ENCODE peak calls at places on chromosomes 3 and 15, in six cellular contexts. W is NCI-H1092 treated with DMSO at 0.1 percent for 48 hours, H is psoas muscle, P is dermis blood vessel endothelial cell, Z is SK-N-SH, R is nucleus accumbens. T is an unnamed sample.

GRCh38 chr3:143551790-143552189 is 296.5 kb downstream of the SLC9A9 start:
- DNase-seq in P (no peak), W (no peak), H (no peak), R (no peak), Z (no peak), T (no peak)

GRCh38 chr3:30655187-30655812 is 48.9 kb downstream of the TGFBR2 start:
- DNase-seq in R (no peak), P (peak; percentile 69), W (no peak), H (no peak), Z (no peak), T (peak; percentile 97)

GRCh38 chr3:71998995-71999673 is 214.2 kb upstream of the PROK2 start:
- DNase-seq in P (no peak), W (no peak), Z (no peak), H (no peak), R (no peak), T (no peak)

GRCh38 chr3:106004841-106005240 is 136.0 kb upstream of the CBLB start:
- DNase-seq in R (no peak), P (no peak), W (no peak), Z (no peak), H (no peak), T (no peak)

GRCh38 chr3:112004664-112005063 is 5.9 kb downstream of the TAGLN3 start:
- DNase-seq in H (no peak), Z (no peak), W (no peak), R (no peak), P (no peak), T (no peak)

GRCh38 chr3:80158332-80158731 is 390.5 kb upstream of the ROBO1 start:
- DNase-seq in P (no peak), R (no peak), W (no peak), H (no peak), Z (no peak), T (no peak)

GRCh38 chr3:99474776-99475175 is 163.6 kb upstream of the COL8A1 start:
- DNase-seq in R (no peak), P (no peak), W (no peak), Z (no peak), H (no peak), T (no peak)

GRCh38 chr3:171679011-171679492 is 131.2 kb downstream of the PLD1 start:
- DNase-seq in P (no peak), W (peak; percentile 19), Z (no peak), R (no peak), H (no peak), T (no peak)

GRCh38 chr15:100383302-100384107 is 41.7 kb upstream of the ADAMTS17 start:
- DNase-seq in P (peak; percentile 1), Z (peak; percentile 45), W (peak; percentile 54), R (no peak), H (no peak), T (peak; percentile 2)

GRCh38 chr3:129529436-129530210 is 1.2 kb downstream of the RHO start:
- DNase-seq in Z (no peak), H (no peak), R (no peak), W (no peak), P (peak; percentile 15), T (no peak)

GRCh38 chr3:98564282-98565005 is 29.0 kb downstream of the CPOX start:
- DNase-seq in R (no peak), H (no peak), W (no peak), P (no peak), Z (no peak), T (no peak)

GRCh38 chr3:132898131-132898530 is 140.1 kb upstream of the TMEM108 start:
- DNase-seq in P (no peak), R (no peak), W (no peak), Z (no peak), H (no peak), T (no peak)

GRCh38 chr3:49120096-49120437 is 556 bp downstream of the USP19 start:
- DNase-seq in W (no peak), R (no peak), H (no peak), P (peak; percentile 21), Z (no peak), T (no peak)

GRCh38 chr3:159987291-159987711 is 1.3 kb upstream of the IL12A start:
- DNase-seq in Z (no peak), R (no peak), P (peak; percentile 43), H (no peak), W (no peak), T (no peak)

GRCh38 chr3:12884104-12884742 is 42.9 kb upstream of the RPL32 start:
- DNase-seq in H (peak; percentile 82), Z (no peak), W (no peak), R (peak; percentile 32), P (no peak), T (peak; percentile 48)

GRCh38 chr3:76646921-76647562 is 392.9 kb upstream of the ROBO2 start:
- DNase-seq in W (no peak), Z (no peak), P (no peak), H (no peak), R (no peak), T (peak; percentile 4)

GRCh38 chr3:171829841-171830559 is 13.1 kb upstream of the TMEM212 start:
- DNase-seq in W (peak; percentile 9), Z (peak; percentile 59), H (peak; percentile 85), R (peak; percentile 60), P (peak; percentile 93), T (peak; percentile 81)

GRCh38 chr3:57959407-57960173 is 48.6 kb upstream of the FLNB start:
- DNase-seq in P (peak; percentile 62), R (no peak), W (no peak), H (no peak), Z (no peak), T (peak; percentile 50)

GRCh38 chr15:59360896-59361295 is 11.8 kb downstream of the MYO1E start:
- DNase-seq in H (no peak), W (no peak), Z (no peak), P (no peak), R (no peak), T (no peak)

GRCh38 chr3:113963879-113964278 is 16.1 kb downstream of the ZDHHC23 start:
- DNase-seq in P (no peak), W (no peak), H (no peak), Z (no peak), R (no peak), T (no peak)

GRCh38 chr15:25846377-25846776 is 16.8 kb downstream of the ATP10A start:
- DNase-seq in R (no peak), Z (no peak), W (no peak), P (no peak), H (no peak), T (no peak)